ENCODE peak calls at places on chromosomes 2 and 18, in five cellular contexts. T, B, V, U and Y are unnamed samples.

GRCh38 chr2:215833531-215834162 is 179.7 kb downstream of the MREG start:
- DNase-seq in T (no peak), B (no peak), V (no peak), U (no peak), Y (no peak)

GRCh38 chr2:99756059-99756458 is 266.2 kb upstream of the REV1 start:
- DNase-seq in T (no peak), B (no peak), V (no peak), U (no peak), Y (no peak)

GRCh38 chr2:45241061-45241561 is 231.9 kb upstream of the SIX2 start:
- DNase-seq in T (no peak), B (no peak), V (no peak), U (no peak), Y (no peak)

GRCh38 chr2:122697415-122697814 is 942.0 kb downstream of the TSN start:
- DNase-seq in T (no peak), B (no peak), V (no peak), U (no peak), Y (no peak)

GRCh38 chr2:97734061-97734912 is 20.9 kb downstream of the ZAP70 start:
- DNase-seq in T (no peak), B (no peak), V (peak), U (no peak), Y (peak)

GRCh38 chr2:20015482-20016083 is 3.1 kb upstream of the MATN3 start:
- DNase-seq in T (no peak), B (no peak), V (no peak), U (no peak), Y (no peak)

GRCh38 chr2:25632396-25632795 is 41.0 kb downstream of the DTNB start:
- DNase-seq in T (no peak), B (no peak), V (no peak), U (no peak), Y (no peak)

GRCh38 chr18:50611529-50611941 is 51.6 kb downstream of the MAPK4 start:
- DNase-seq in T (no peak), B (no peak), V (peak), U (no peak), Y (no peak)

GRCh38 chr2:118310878-118311442 is 222.7 kb downstream of the INSIG2 start:
- DNase-seq in T (no peak), B (peak), V (no peak), U (no peak), Y (peak)

GRCh38 chr18:59026831-59027410 is 112.8 kb upstream of the SEC11C start:
- DNase-seq in T (no peak), B (no peak), V (no peak), U (no peak), Y (no peak)

GRCh38 chr2:228446732-228447131 is 265.2 kb upstream of the SPHKAP start:
- DNase-seq in T (no peak), B (no peak), V (peak), U (no peak), Y (no peak)

GRCh38 chr18:56068030-56068671 is 480.2 kb upstream of the TCF4 start:
- DNase-seq in T (no peak), B (no peak), V (no peak), U (no peak), Y (no peak)

GRCh38 chr2:105179469-105180372 is 61.8 kb upstream of the GPR45 start:
- DNase-seq in T (no peak), B (peak), V (peak), U (no peak), Y (no peak)

GRCh38 chr2:130307850-130308249 is 34.8 kb upstream of the IMP4 start:
- DNase-seq in T (no peak), B (no peak), V (no peak), U (no peak), Y (no peak)

GRCh38 chr2:195677884-195678283 is 20.9 kb downstream of the SLC39A10 start:
- DNase-seq in T (no peak), B (no peak), V (no peak), U (no peak), Y (no peak)

GRCh38 chr2:185787530-185788145 is 49.0 kb downstream of the FSIP2 start:
- DNase-seq in T (no peak), B (no peak), V (no peak), U (no peak), Y (no peak)

GRCh38 chr2:31429759-31430438 is 15.4 kb upstream of the XDH start:
- DNase-seq in T (no peak), B (no peak), V (no peak), U (no peak), Y (no peak)

GRCh38 chr2:135916232-135916631 is 40.0 kb upstream of the MCM6 start:
- DNase-seq in T (no peak), B (no peak), V (no peak), U (no peak), Y (no peak)

GRCh38 chr2:30208453-30208852 is 22.9 kb upstream of the LBH start:
- DNase-seq in T (no peak), B (peak), V (peak), U (peak), Y (peak)

GRCh38 chr18:568731-569130 is 11.4 kb upstream of the CETN1 start:
- DNase-seq in T (no peak), B (no peak), V (no peak), U (no peak), Y (no peak)

GRCh38 chr2:199704358-199705238 is 146.4 kb downstream of the FTCDNL1 start:
- DNase-seq in T (no peak), B (peak), V (no peak), U (no peak), Y (no peak)

GRCh38 chr2:179354739-179355537 is 90.3 kb upstream of the SESTD1 start:
- DNase-seq in T (no peak), B (no peak), V (no peak), U (no peak), Y (no peak)

GRCh38 chr2:121172456-121172855 is 112.5 kb downstream of the TFCP2L1 start:
- DNase-seq in T (no peak), B (no peak), V (no peak), U (no peak), Y (no peak)

GRCh38 chr2:203936535-203936934 is at the start of gene ICOS:
- DNase-seq in T (no peak), B (no peak), V (no peak), U (no peak), Y (no peak)

GRCh38 chr2:153408708-153409107 is 69.9 kb downstream of the RPRM start:
- DNase-seq in T (no peak), B (no peak), V (no peak), U (no peak), Y (no peak)

GRCh38 chr2:105515581-105516415 is 116.9 kb upstream of the FHL2 start:
- DNase-seq in T (no peak), B (no peak), V (peak), U (no peak), Y (no peak)

GRCh38 chr2:3041841-3042600 is 335.6 kb downstream of the EIPR1 start:
- DNase-seq in T (no peak), B (no peak), V (peak), U (peak), Y (no peak)

GRCh38 chr2:40716879-40717278 is 265.0 kb upstream of the SLC8A1 start:
- DNase-seq in T (no peak), B (no peak), V (peak), U (no peak), Y (no peak)

GRCh38 chr2:75146903-75147332 is 52.4 kb downstream of the TACR1 start:
- DNase-seq in T (no peak), B (no peak), V (no peak), U (no peak), Y (no peak)

GRCh38 chr2:55115795-55116597 is 65.7 kb upstream of the RTN4 start:
- DNase-seq in T (no peak), B (no peak), V (no peak), U (no peak), Y (no peak)

GRCh38 chr2:44954902-44955592 is 13.5 kb downstream of the SIX3 start:
- DNase-seq in T (no peak), B (no peak), V (no peak), U (no peak), Y (no peak)

GRCh38 chr18:79818036-79818435 is 20.3 kb downstream of the KCNG2 start:
- DNase-seq in T (no peak), B (no peak), V (no peak), U (no peak), Y (no peak)

GRCh38 chr2:85264471-85264870 is 63.3 kb downstream of the TGOLN2 start:
- DNase-seq in T (no peak), B (no peak), V (no peak), U (no peak), Y (no peak)

GRCh38 chr2:19158211-19158610 is 200.2 kb downstream of the OSR1 start:
- DNase-seq in T (no peak), B (no peak), V (no peak), U (no peak), Y (no peak)

GRCh38 chr2:118221952-118222594 is 133.8 kb downstream of the INSIG2 start:
- DNase-seq in T (no peak), B (no peak), V (no peak), U (no peak), Y (no peak)

GRCh38 chr2:122663737-122664136 is 908.3 kb downstream of the TSN start:
- DNase-seq in T (no peak), B (no peak), V (no peak), U (no peak), Y (no peak)

GRCh38 chr18:48084858-48085257 is 154.4 kb upstream of the SMAD2 start:
- DNase-seq in T (no peak), B (no peak), V (no peak), U (no peak), Y (no peak)